ENCODE peak calls at places on chromosomes 16 and 17, in ten cellular contexts. One of them, this sample, is unnamed.

GRCh38 chr17:74851612-74852236 is 8.0 kb downstream of the GRIN2C start:
- DNase-seq in esophagus muscularis mucosa: no peak
- DNase-seq in EL: no peak
- DNase-seq in cerebellar nuclear complex: no peak
- DNase-seq in activated CD8-positive, alpha-beta memory T cell treated with anti-CD3 and anti-CD28 coated beads for 1 hour: no peak
- DNase-seq in Daoy: no peak
- DNase-seq in iPS DF 6.9: no peak
- DNase-seq in mesendoderm: no peak
- DNase-seq in occipital lobe: no peak
- DNase-seq in MV-4-11: no peak
- DNase-seq in this sample: no peak

GRCh38 chr16:28984619-28985135 is at the start of gene LAT:
- DNase-seq in mesendoderm: no peak
- DNase-seq in activated CD8-positive, alpha-beta memory T cell treated with anti-CD3 and anti-CD28 coated beads for 1 hour: peak
- DNase-seq in iPS DF 6.9: no peak
- DNase-seq in Daoy: peak
- DNase-seq in esophagus muscularis mucosa: no peak
- DNase-seq in MV-4-11: peak
- DNase-seq in cerebellar nuclear complex: no peak
- DNase-seq in occipital lobe: no peak
- DNase-seq in EL: no peak
- DNase-seq in this sample: no peak

GRCh38 chr17:48100591-48101011 is 677 bp downstream of the CBX1 start:
- DNase-seq in MV-4-11: no peak
- DNase-seq in occipital lobe: peak
- DNase-seq in cerebellar nuclear complex: no peak
- DNase-seq in esophagus muscularis mucosa: no peak
- DNase-seq in activated CD8-positive, alpha-beta memory T cell treated with anti-CD3 and anti-CD28 coated beads for 1 hour: no peak
- DNase-seq in Daoy: peak
- DNase-seq in EL: peak
- DNase-seq in iPS DF 6.9: peak
- DNase-seq in mesendoderm: peak
- DNase-seq in this sample: peak

GRCh38 chr17:71039391-71039790 is 870.1 kb downstream of the KCNJ2 start:
- DNase-seq in occipital lobe: no peak
- DNase-seq in iPS DF 6.9: no peak
- DNase-seq in esophagus muscularis mucosa: no peak
- DNase-seq in cerebellar nuclear complex: no peak
- DNase-seq in EL: no peak
- DNase-seq in MV-4-11: no peak
- DNase-seq in Daoy: no peak
- DNase-seq in mesendoderm: no peak
- DNase-seq in activated CD8-positive, alpha-beta memory T cell treated with anti-CD3 and anti-CD28 coated beads for 1 hour: no peak
- DNase-seq in this sample: no peak

GRCh38 chr16:12405083-12405482 is 398.6 kb downstream of the CPPED1 start:
- DNase-seq in iPS DF 6.9: no peak
- DNase-seq in Daoy: no peak
- DNase-seq in mesendoderm: no peak
- DNase-seq in EL: no peak
- DNase-seq in activated CD8-positive, alpha-beta memory T cell treated with anti-CD3 and anti-CD28 coated beads for 1 hour: no peak
- DNase-seq in occipital lobe: no peak
- DNase-seq in esophagus muscularis mucosa: no peak
- DNase-seq in cerebellar nuclear complex: no peak
- DNase-seq in MV-4-11: no peak
- DNase-seq in this sample: no peak

GRCh38 chr17:41781404-41782110 is 5.0 kb downstream of the JUP start:
- DNase-seq in esophagus muscularis mucosa: no peak
- DNase-seq in mesendoderm: no peak
- DNase-seq in Daoy: no peak
- DNase-seq in occipital lobe: no peak
- DNase-seq in cerebellar nuclear complex: no peak
- DNase-seq in EL: no peak
- DNase-seq in iPS DF 6.9: no peak
- DNase-seq in MV-4-11: no peak
- DNase-seq in activated CD8-positive, alpha-beta memory T cell treated with anti-CD3 and anti-CD28 coated beads for 1 hour: no peak
- DNase-seq in this sample: peak

GRCh38 chr17:37518816-37519215 is 29.1 kb downstream of the DUSP14 start:
- DNase-seq in MV-4-11: no peak
- DNase-seq in mesendoderm: no peak
- DNase-seq in occipital lobe: no peak
- DNase-seq in Daoy: no peak
- DNase-seq in esophagus muscularis mucosa: no peak
- DNase-seq in EL: no peak
- DNase-seq in iPS DF 6.9: no peak
- DNase-seq in activated CD8-positive, alpha-beta memory T cell treated with anti-CD3 and anti-CD28 coated beads for 1 hour: no peak
- DNase-seq in cerebellar nuclear complex: no peak
- DNase-seq in this sample: no peak

GRCh38 chr16:70804153-70804728 is 3.3 kb upstream of the VAC14 start:
- DNase-seq in EL: peak
- DNase-seq in Daoy: peak
- DNase-seq in occipital lobe: no peak
- DNase-seq in mesendoderm: peak
- DNase-seq in iPS DF 6.9: no peak
- DNase-seq in MV-4-11: peak
- DNase-seq in cerebellar nuclear complex: no peak
- DNase-seq in esophagus muscularis mucosa: no peak
- DNase-seq in activated CD8-positive, alpha-beta memory T cell treated with anti-CD3 and anti-CD28 coated beads for 1 hour: no peak
- DNase-seq in this sample: no peak

This sample was measured in left cardiac atrium.